ENCODE peak calls at places on chromosomes 2 and 18, in five cellular contexts. N, I, X, O and M are unnamed samples.

GRCh38 chr2:42063383-42064171 is 15.8 kb downstream of the PKDCC start:
- DNase-seq in X (no peak), N (no peak), O (no peak), I (no peak), M (no peak)

GRCh38 chr2:113175101-113175628 is 1.4 kb downstream of the PSD4 start:
- DNase-seq in X (no peak), O (peak), N (no peak), I (peak), M (peak)

GRCh38 chr2:147790580-147790979 is 54.2 kb upstream of the ACVR2A start:
- DNase-seq in N (no peak), X (no peak), O (no peak), I (no peak), M (no peak)

GRCh38 chr18:58045265-58046086 is 1.4 kb downstream of the NEDD4L start:
- DNase-seq in O (peak), N (no peak), I (peak), X (peak), M (no peak)

GRCh38 chr2:29920631-29921559 is 491 bp downstream of the ALK start:
- DNase-seq in N (no peak), I (peak), O (peak), X (no peak), M (no peak)

GRCh38 chr2:64748561-64748960 is 94.8 kb upstream of the SERTAD2 start:
- DNase-seq in N (no peak), X (no peak), O (no peak), I (no peak), M (no peak)

GRCh38 chr2:181354626-181355025 is 102.6 kb upstream of the ITGA4 start:
- DNase-seq in X (no peak), O (no peak), N (no peak), I (no peak), M (no peak)

GRCh38 chr2:41836944-41837343 is 210.9 kb upstream of the PKDCC start:
- DNase-seq in O (no peak), N (no peak), X (peak), I (no peak), M (no peak)

GRCh38 chr2:63742592-63742991 is 99.1 kb upstream of the UGP2 start:
- DNase-seq in N (no peak), I (no peak), O (no peak), X (no peak), M (no peak)

GRCh38 chr2:199740111-199740428 is 110.9 kb downstream of the FTCDNL1 start:
- DNase-seq in I (no peak), O (no peak), X (no peak), N (no peak), M (no peak)

GRCh38 chr18:37846996-37847395 is 281.4 kb upstream of the CELF4 start:
- DNase-seq in O (no peak), N (no peak), X (no peak), I (no peak), M (no peak)

GRCh38 chr2:70094171-70094977 is 7.1 kb downstream of the PCBP1 start:
- DNase-seq in I (no peak), X (no peak), N (no peak), O (no peak), M (no peak)

GRCh38 chr2:19933351-19933981 is 31.7 kb upstream of the TTC32 start:
- DNase-seq in N (no peak), X (no peak), O (no peak), I (no peak), M (peak)

GRCh38 chr2:72919414-72920316 is 2.3 kb downstream of the EMX1 start:
- DNase-seq in I (no peak), N (no peak), O (no peak), X (peak), M (no peak)

GRCh38 chr18:2602844-2603243 is 31.5 kb downstream of the NDC80 start:
- DNase-seq in I (no peak), X (no peak), O (no peak), N (no peak), M (no peak)

GRCh38 chr2:43005211-43005974 is 213.0 kb upstream of the HAAO start:
- DNase-seq in O (no peak), N (no peak), X (no peak), I (no peak), M (no peak)

GRCh38 chr2:106886916-106887758 is 1.2 kb upstream of the ST6GAL2 start:
- DNase-seq in X (peak), I (peak), N (no peak), O (peak), M (no peak)

GRCh38 chr2:238973038-238973772 is 125.3 kb downstream of the TWIST2 start:
- DNase-seq in N (no peak), I (no peak), X (peak), O (no peak), M (no peak)

GRCh38 chr18:48663931-48664847 is 125.4 kb downstream of the CTIF start:
- DNase-seq in I (peak), O (peak), X (peak), N (peak), M (no peak)

GRCh38 chr2:181170256-181170655 is 189.9 kb downstream of the UBE2E3 start:
- DNase-seq in N (no peak), X (no peak), O (no peak), I (no peak), M (peak)

GRCh38 chr18:76948345-76948744 is 126.0 kb downstream of the ZNF236 start:
- DNase-seq in X (no peak), I (no peak), O (no peak), N (no peak), M (no peak)

GRCh38 chr18:39453882-39454281 is 1888.3 kb upstream of the CELF4 start:
- DNase-seq in X (no peak), O (no peak), N (no peak), I (no peak), M (no peak)

GRCh38 chr2:106080955-106081354 is 113.1 kb downstream of the UXS1 start:
- DNase-seq in O (no peak), X (no peak), I (no peak), N (no peak), M (no peak)

GRCh38 chr18:3594760-3595241 is 144.8 kb downstream of the TGIF1 start:
- DNase-seq in X (no peak), I (no peak), N (no peak), O (no peak), M (no peak)

GRCh38 chr2:68083346-68083745 is 20.5 kb upstream of the C1D start:
- DNase-seq in O (no peak), N (no peak), I (no peak), X (no peak), M (no peak)

GRCh38 chr2:127504552-127505460 is 21.5 kb downstream of the IWS1 start:
- DNase-seq in N (no peak), I (no peak), X (no peak), O (no peak), M (no peak)

GRCh38 chr2:232988444-232988843 is 24.6 kb downstream of the NGEF start:
- DNase-seq in O (no peak), X (peak), I (no peak), N (no peak), M (no peak)

GRCh38 chr18:48493856-48494255 is 45.0 kb upstream of the CTIF start:
- DNase-seq in X (no peak), N (no peak), O (no peak), I (no peak), M (no peak)